ENCODE peak calls at places on chromosome 21, in seven cellular contexts. I, J, A, O, Y, T and S are unnamed samples.

GRCh38 chr21:41858466-41859296 is 20.5 kb downstream of the PRDM15 start:
- DNase-seq in I (no peak), Y (no peak), T (no peak), O (no peak), A (no peak), J (no peak), S (no peak)

GRCh38 chr21:38455403-38455802 is 42.9 kb downstream of the ERG start:
- DNase-seq in J (no peak), O (no peak), T (no peak), A (no peak), Y (no peak), I (no peak), S (no peak)

GRCh38 chr21:33069994-33070811 is at the start of gene OLIG1:
- DNase-seq in O (peak), T (no peak), A (no peak), J (peak), Y (peak), I (no peak), S (no peak)

GRCh38 chr21:39911286-39911685 is 44.0 kb downstream of the PCP4 start:
- DNase-seq in I (peak), Y (peak), J (peak), A (no peak), O (no peak), T (no peak), S (no peak)

GRCh38 chr21:42744520-42745445 is 91.4 kb downstream of the PDE9A start:
- DNase-seq in O (no peak), A (no peak), Y (no peak), T (no peak), I (no peak), J (no peak), S (no peak)

GRCh38 chr21:32682696-32683474 is 44.9 kb downstream of the SYNJ1 start:
- DNase-seq in T (no peak), O (no peak), A (no peak), I (no peak), Y (no peak), J (peak), S (no peak)

GRCh38 chr21:36815284-36815683 is 116.4 kb downstream of the SIM2 start:
- DNase-seq in A (no peak), T (no peak), O (no peak), Y (no peak), J (no peak), I (no peak), S (no peak)

GRCh38 chr21:28554660-28555475 is 437.8 kb downstream of the LTN1 start:
- DNase-seq in J (peak), I (peak), T (no peak), A (no peak), O (no peak), Y (no peak), S (no peak)

GRCh38 chr21:37862536-37862935 is 53.7 kb downstream of the KCNJ6 start:
- DNase-seq in Y (peak), T (no peak), I (peak), A (no peak), O (peak), J (peak), S (no peak)

GRCh38 chr21:43864313-43864805 is 664 bp upstream of the AGPAT3 start:
- DNase-seq in I (peak), O (peak), A (no peak), J (peak), T (peak), Y (no peak), S (peak)

GRCh38 chr21:44439211-44439600 is 16.1 kb upstream of the LRRC3 start:
- DNase-seq in T (no peak), I (no peak), A (no peak), Y (no peak), J (no peak), O (no peak), S (no peak)

GRCh38 chr21:26844258-26845065 is 747 bp downstream of the ADAMTS1 start:
- DNase-seq in I (no peak), Y (no peak), O (peak), J (peak), T (no peak), A (no peak), S (no peak)

GRCh38 chr21:44954281-44954771 is 14.5 kb downstream of the SLX9 start:
- DNase-seq in Y (no peak), I (no peak), J (no peak), T (no peak), O (no peak), A (no peak), S (no peak)

GRCh38 chr21:27648560-27648959 is 681.7 kb upstream of the ADAMTS5 start:
- DNase-seq in Y (no peak), O (peak), I (no peak), T (no peak), J (peak), A (no peak), S (no peak)

GRCh38 chr21:29343517-29343916 is 44.8 kb downstream of the BACH1 start:
- DNase-seq in O (peak), Y (no peak), I (no peak), A (no peak), T (no peak), J (no peak), S (no peak)

GRCh38 chr21:31509108-31510017 is 150.1 kb upstream of the SOD1 start:
- DNase-seq in A (peak), Y (no peak), I (peak), T (peak), O (no peak), J (peak), S (peak)

GRCh38 chr21:34022557-34023335 is 50.6 kb upstream of the MRPS6 start:
- DNase-seq in Y (no peak), T (peak), O (no peak), A (peak), I (no peak), J (no peak), S (no peak)